ENCODE peak calls at places on chromosomes 12 and 14, in five cellular contexts. O is PC-3, U is DND-41, R is stomach, L is cardiac muscle cell. E is an unnamed sample.

GRCh38 chr12:107515446-107515958 is 170.1 kb upstream of the PWP1 start:
- DNase-seq in O (peak; percentile 98), U (no peak), L (peak; percentile 67), R (no peak), E (peak; percentile 28)

GRCh38 chr12:131434208-131435125 is 276.4 kb upstream of the SFSWAP start:
- DNase-seq in O (no peak), R (peak; percentile 8), U (no peak), L (no peak), E (peak; percentile 37)

GRCh38 chr12:55017421-55017820 is 2.4 kb upstream of the NEUROD4 start:
- DNase-seq in O (no peak), L (no peak), R (no peak), U (no peak), E (no peak)

GRCh38 chr12:10364839-10365681 is 24.8 kb downstream of the KLRK1 start:
- DNase-seq in L (peak; percentile 89), R (peak; percentile 69), U (peak; percentile 83), O (peak; percentile 79), E (peak; percentile 60)

GRCh38 chr12:94109154-94109553 is 39.2 kb upstream of the PLXNC1 start:
- DNase-seq in L (peak; percentile 43), R (no peak), U (no peak), O (no peak), E (no peak)

GRCh38 chr14:75303415-75303814 is 24.8 kb downstream of the FOS start:
- DNase-seq in L (peak; percentile 85), R (peak; percentile 80), U (peak; percentile 56), O (peak; percentile 78), E (peak; percentile 67)

GRCh38 chr14:77424862-77425261 is 1.5 kb upstream of the NOXRED1 start:
- DNase-seq in U (no peak), O (no peak), R (no peak), L (no peak), E (no peak)

GRCh38 chr12:54941659-54942058 is 42.9 kb downstream of the TESPA1 start:
- DNase-seq in R (no peak), U (no peak), O (no peak), L (no peak), E (no peak)

GRCh38 chr14:79331820-79332219 is 879.5 kb downstream of the DIO2 start:
- DNase-seq in L (no peak), O (no peak), U (no peak), R (no peak), E (no peak)

GRCh38 chr14:105196228-105196960 is 15.3 kb upstream of the NUDT14 start:
- DNase-seq in R (no peak), L (no peak), O (no peak), U (no peak), E (no peak)
- H3K27ac ChIP-seq in R (peak overlapping the region; percentile 56), L (no peak overlapping the region), O (no peak overlapping the region), U (no peak overlapping the region), E (no peak overlapping the region)

GRCh38 chr14:103207404-103208072 is 84.3 kb downstream of the TNFAIP2 start:
- DNase-seq in L (no peak), R (peak; percentile 39), U (no peak), O (no peak), E (no peak)
- H3K27ac ChIP-seq in L (no peak overlapping the region), R (peak overlapping the region; percentile 87), U (no peak overlapping the region), O (no peak overlapping the region), E (peak overlapping the region; percentile 85)

GRCh38 chr12:122876724-122877123 is 19.2 kb downstream of the VPS37B start:
- DNase-seq in O (no peak), L (no peak), R (peak; percentile 23), U (no peak), E (no peak)

GRCh38 chr12:122880668-122881067 is 15.3 kb downstream of the VPS37B start:
- DNase-seq in O (peak; percentile 54), R (no peak), L (peak; percentile 73), U (peak; percentile 59), E (no peak)

GRCh38 chr12:122878780-122879612 is 16.9 kb downstream of the VPS37B start:
- DNase-seq in U (no peak), R (peak; percentile 24), O (no peak), L (no peak), E (no peak)

GRCh38 chr12:122882908-122883563 is 12.9 kb downstream of the VPS37B start:
- DNase-seq in R (no peak), O (no peak), U (no peak), L (no peak), E (peak; percentile 10)

GRCh38 chr12:122880155-122880605 is 15.7 kb downstream of the VPS37B start:
- DNase-seq in L (peak; percentile 82), R (no peak), O (no peak), U (no peak), E (no peak)
- H3K27ac ChIP-seq in L (no peak overlapping the region), R (peak overlapping the region; percentile 16), O (no peak overlapping the region), U (no peak overlapping the region), E (peak overlapping the region; percentile 54)

DNA sequence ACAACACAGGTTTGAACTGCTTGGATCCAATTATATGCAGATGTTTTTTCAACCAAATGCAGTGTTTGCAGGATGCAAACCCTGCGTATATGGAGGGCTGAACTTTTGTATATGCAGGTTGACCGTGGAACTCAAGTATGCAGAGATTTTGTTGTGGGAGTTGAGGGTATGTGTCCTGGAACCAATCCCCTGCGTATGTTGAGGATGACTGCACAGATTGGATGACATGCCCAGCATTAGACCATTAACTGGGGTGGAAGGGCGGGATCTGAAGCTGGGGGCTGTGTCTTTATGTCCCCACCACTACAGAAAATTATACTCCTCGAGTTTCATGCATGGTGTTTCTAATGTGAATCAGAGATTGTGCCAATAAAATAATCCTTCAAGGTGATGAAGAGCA is 162.2 kb upstream of the RMST start:
- DNase-seq in O (no peak), U (no peak), L (no peak), R (no peak), E (no peak)
- H3K27ac ChIP-seq in O (no peak overlapping the region), U (no peak overlapping the region), L (no peak overlapping the region), R (no peak overlapping the region), E (no peak overlapping the region)

DNA sequence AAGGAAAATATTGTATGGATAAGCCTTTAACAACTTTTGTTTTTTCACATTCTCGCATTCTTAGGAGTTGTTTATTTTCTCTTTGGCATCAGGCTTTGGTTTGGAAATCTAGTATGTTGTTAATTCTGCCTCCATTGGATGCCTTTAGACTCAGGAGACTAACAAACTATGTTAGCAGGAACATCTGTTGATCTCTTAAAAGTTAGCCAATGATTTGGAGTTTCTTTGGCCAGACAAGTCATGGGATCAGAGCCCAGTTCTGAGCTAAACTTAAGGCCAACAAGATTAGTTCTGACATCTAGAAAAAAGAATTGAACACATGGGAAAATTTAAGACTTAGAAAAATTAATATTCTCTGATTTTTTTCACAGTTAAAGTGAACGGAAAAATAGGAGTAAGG is 35.3 kb upstream of the STRAP start:
- DNase-seq in O (no peak), U (no peak), L (peak; percentile 70), R (no peak), E (no peak)
- H3K27ac ChIP-seq in O (no peak overlapping the region), U (no peak overlapping the region), L (no peak overlapping the region), R (no peak overlapping the region), E (peak overlapping the region; percentile 45)

DNA sequence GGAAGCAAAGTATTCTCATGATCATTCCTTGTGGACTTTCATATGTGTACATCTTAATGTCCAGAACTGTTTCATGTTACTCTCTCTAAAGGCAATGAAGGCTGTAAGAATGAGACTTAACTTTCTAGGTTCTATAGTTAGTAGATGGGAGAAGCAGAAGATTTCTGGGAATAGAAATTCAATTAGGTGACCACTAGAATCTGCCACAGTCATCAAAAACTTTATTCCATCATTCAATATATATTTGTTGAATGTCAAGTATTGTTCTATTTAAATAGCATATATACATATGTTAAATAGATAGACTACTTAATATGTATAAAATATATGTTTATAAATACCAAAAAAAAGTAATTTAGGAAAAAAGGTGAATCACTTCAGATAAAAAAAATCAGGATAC is 972.9 kb downstream of the SLC6A15 start:
- DNase-seq in R (no peak), L (no peak), U (no peak), O (no peak), E (no peak)
- H3K27ac ChIP-seq in R (no peak overlapping the region), L (no peak overlapping the region), U (no peak overlapping the region), O (no peak overlapping the region), E (no peak overlapping the region)

DNA sequence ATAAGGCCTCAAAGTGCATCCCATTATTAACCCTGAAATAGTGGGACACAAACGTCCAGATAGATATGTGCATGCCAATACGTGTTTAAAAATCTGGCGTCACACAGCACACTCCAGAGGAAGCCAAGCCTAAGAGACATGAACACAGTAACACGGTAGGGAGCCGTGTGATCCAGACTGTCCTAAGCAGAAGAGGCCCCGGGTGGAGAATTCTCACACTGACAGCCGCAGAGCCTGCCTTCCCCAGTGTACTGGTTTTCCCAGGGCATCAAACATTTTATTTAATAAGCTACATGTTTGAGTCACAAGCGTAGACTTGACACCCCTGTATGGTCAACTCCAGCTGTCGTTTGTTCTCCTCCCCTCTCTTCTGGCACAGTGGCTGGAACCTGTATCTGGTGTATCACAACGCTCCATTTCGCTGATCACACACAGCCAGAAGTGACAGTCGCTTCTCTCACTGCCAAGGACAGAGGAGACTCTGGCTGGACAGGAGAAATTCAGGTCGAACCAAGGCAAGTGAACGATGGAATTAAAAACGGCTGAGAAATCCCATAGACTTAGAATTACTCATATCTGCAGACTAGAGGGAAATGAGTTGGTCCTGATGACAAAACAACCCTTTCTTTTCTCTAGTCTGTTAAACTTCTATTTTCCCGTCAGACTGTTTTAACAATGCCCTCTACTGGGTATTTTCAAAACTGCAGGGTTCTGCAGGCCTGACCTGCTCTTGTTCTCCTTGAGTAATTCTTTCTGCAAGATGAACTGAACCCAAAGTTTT is 359.9 kb downstream of the RGS6 start:
- DNase-seq in R (no peak), L (peak; percentile 63), U (peak; percentile 31), O (peak; percentile 85), E (no peak)
- H3K27ac ChIP-seq in R (no peak overlapping the region), L (no peak overlapping the region), U (no peak overlapping the region), O (no peak overlapping the region), E (no peak overlapping the region)

DNA sequence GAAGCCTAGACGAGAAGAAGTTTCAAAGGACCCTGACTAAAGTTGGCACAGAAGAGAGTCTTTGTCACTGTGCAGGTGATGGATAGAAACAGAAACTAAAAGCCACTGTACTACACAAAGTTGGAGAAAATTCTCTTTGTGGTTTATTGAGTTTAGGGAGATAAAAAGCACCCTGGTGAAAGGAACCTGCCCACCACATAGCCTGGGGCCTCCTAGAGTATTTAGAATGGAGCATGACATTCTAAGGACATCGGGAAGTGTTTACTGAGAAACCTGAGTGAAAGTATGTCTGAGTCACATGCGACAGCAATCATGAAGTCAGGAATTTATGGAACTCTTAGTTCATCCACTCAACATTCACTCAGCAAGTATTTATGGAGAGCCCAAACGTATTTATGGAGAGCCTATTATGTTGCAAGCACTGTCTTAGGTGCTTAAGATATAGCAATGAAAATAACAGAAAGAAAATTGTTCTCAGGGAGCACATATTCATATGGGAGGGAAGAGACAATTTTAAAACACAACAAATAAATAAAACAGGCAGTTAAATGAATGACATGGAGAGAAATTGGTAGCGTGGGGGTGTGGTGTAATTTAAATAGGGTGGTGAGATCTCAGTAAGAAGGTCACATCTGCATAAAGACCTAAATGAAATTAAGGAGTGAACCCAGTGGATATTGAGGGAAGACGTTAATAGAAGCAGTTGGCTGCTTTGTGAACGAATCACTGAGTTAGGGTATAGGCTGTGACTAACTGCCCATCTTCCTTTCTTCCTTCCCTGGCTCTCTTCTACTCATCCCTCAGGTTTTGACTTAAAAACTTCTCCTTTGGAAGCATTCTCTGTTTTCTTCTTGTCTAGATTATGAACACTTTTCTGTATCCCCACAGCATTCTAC is 65.0 kb downstream of the BTG1 start:
- DNase-seq in U (peak; percentile 73), O (peak; percentile 98), L (peak; percentile 61), R (no peak), E (no peak)
- H3K27ac ChIP-seq in U (peak overlapping the region; percentile 94), O (peak overlapping the region; percentile 96), L (peak overlapping the region; percentile 87), R (peak overlapping the region; percentile 21), E (peak overlapping the region; percentile 39)